ENCODE peak calls at places on chromosomes 1 and 21, in seven cellular contexts. D is H9, N is neuronal stem cell, G is H1, A is trophoblast cell, M is mesendoderm, P is mesenchymal stem cell. Q is an unnamed sample.
A peak's percentile ranks its signal among the peaks of the same experiment; 100 is the strongest.

GRCh38 chr1:76095800-76096199 is 21.3 kb downstream of the ST6GALNAC3 start:
- DNase-seq in G (no peak), P (no peak), D (peak; percentile 75), N (no peak), A (no peak), M (peak; percentile 79), Q (no peak)

GRCh38 chr1:84862810-84863251 is 30.2 kb downstream of the LPAR3 start:
- DNase-seq in A (no peak), N (no peak), G (no peak), D (no peak), M (no peak), P (no peak), Q (no peak)

GRCh38 chr1:52927219-52928082 is at the start of gene SCP2:
- DNase-seq in A (peak; percentile 83), P (peak; percentile 80), G (no peak), D (peak; percentile 83), N (peak; percentile 69), M (peak; percentile 76), Q (peak; percentile 56)

GRCh38 chr21:36120304-36120902 is 14.5 kb upstream of the CBR3 start:
- DNase-seq in A (peak; percentile 93), N (no peak), M (no peak), D (no peak), P (peak; percentile 52), G (no peak), Q (peak; percentile 8)

GRCh38 chr21:43283136-43283924 is 114.5 kb downstream of the CRYAA start:
- DNase-seq in G (no peak), P (no peak), A (no peak), N (no peak), D (no peak), M (no peak), Q (no peak)

GRCh38 chr1:188826800-188827199 is 1650.9 kb downstream of the BRINP3 start:
- DNase-seq in N (no peak), M (no peak), G (no peak), P (no peak), A (no peak), D (no peak), Q (no peak)

GRCh38 chr1:115056395-115056798 is 26.8 kb downstream of the TSHB start:
- DNase-seq in G (no peak), P (peak; percentile 67), M (peak; percentile 73), N (peak; percentile 81), D (peak; percentile 43), A (no peak), Q (peak; percentile 59)

GRCh38 chr21:45030637-45031218 is 43.7 kb upstream of the ADARB1 start:
- DNase-seq in M (no peak), P (peak; percentile 20), D (peak; percentile 26), G (no peak), A (no peak), N (no peak), Q (no peak)

GRCh38 chr1:226643701-226644540 is 95.2 kb downstream of the ITPKB start:
- DNase-seq in P (no peak), M (no peak), N (no peak), G (no peak), A (no peak), D (no peak), Q (no peak)

GRCh38 chr1:147762233-147763024 is 2.0 kb upstream of the GJA5 start:
- DNase-seq in G (no peak), P (no peak), D (no peak), N (no peak), M (no peak), A (peak; percentile 63), Q (no peak)

GRCh38 chr1:29033829-29034466 is 89.8 kb downstream of the TMEM200B start:
- DNase-seq in D (no peak), G (no peak), P (peak; percentile 59), N (peak; percentile 12), A (peak; percentile 76), M (peak; percentile 44), Q (peak; percentile 56)

GRCh38 chr1:228978486-228979324 is 243.4 kb downstream of the RHOU start:
- DNase-seq in A (peak; percentile 62), N (no peak), P (no peak), G (no peak), D (peak; percentile 28), M (peak; percentile 77), Q (no peak)

GRCh38 chr1:20470174-20470573 is 15.8 kb downstream of the CAMK2N1 start:
- DNase-seq in P (no peak), G (no peak), D (no peak), A (no peak), M (no peak), N (no peak), Q (no peak)

GRCh38 chr1:210239295-210240155 is 6.9 kb downstream of the SERTAD4 start:
- DNase-seq in P (peak; percentile 92), N (no peak), G (no peak), D (no peak), A (peak; percentile 65), M (peak; percentile 69), Q (peak; percentile 85)

GRCh38 chr1:18607289-18607760 is 23.3 kb upstream of the PAX7 start:
- DNase-seq in M (no peak), G (no peak), P (no peak), D (no peak), A (no peak), N (no peak), Q (no peak)

GRCh38 chr1:183807549-183808168 is 2.7 kb downstream of the RGL1 start:
- DNase-seq in G (no peak), P (peak; percentile 58), A (peak; percentile 35), D (no peak), M (no peak), N (no peak), Q (peak; percentile 87)

GRCh38 chr1:206469411-206469932 is 804 bp upstream of the IKBKE start:
- DNase-seq in N (no peak), P (no peak), M (peak; percentile 46), A (peak; percentile 62), G (no peak), D (no peak), Q (no peak)

GRCh38 chr1:91024501-91025119 is 2.8 kb upstream of the ZNF644 start:
- DNase-seq in N (no peak), P (no peak), M (no peak), A (no peak), G (no peak), D (no peak), Q (no peak)

GRCh38 chr1:210236386-210236839 is 3.8 kb downstream of the SERTAD4 start:
- DNase-seq in G (no peak), M (no peak), D (no peak), P (peak; percentile 92), A (no peak), N (no peak), Q (peak; percentile 37)

GRCh38 chr1:20183876-20184275 is 2.0 kb upstream of the UBXN10 start:
- DNase-seq in A (peak; percentile 70), N (no peak), D (no peak), M (no peak), P (no peak), G (no peak), Q (no peak)

GRCh38 chr1:156368889-156369684 is at the start of gene RHBG:
- DNase-seq in P (peak; percentile 40), A (peak; percentile 60), M (peak; percentile 81), D (peak; percentile 84), N (no peak), G (no peak), Q (peak; percentile 2)

DNA sequence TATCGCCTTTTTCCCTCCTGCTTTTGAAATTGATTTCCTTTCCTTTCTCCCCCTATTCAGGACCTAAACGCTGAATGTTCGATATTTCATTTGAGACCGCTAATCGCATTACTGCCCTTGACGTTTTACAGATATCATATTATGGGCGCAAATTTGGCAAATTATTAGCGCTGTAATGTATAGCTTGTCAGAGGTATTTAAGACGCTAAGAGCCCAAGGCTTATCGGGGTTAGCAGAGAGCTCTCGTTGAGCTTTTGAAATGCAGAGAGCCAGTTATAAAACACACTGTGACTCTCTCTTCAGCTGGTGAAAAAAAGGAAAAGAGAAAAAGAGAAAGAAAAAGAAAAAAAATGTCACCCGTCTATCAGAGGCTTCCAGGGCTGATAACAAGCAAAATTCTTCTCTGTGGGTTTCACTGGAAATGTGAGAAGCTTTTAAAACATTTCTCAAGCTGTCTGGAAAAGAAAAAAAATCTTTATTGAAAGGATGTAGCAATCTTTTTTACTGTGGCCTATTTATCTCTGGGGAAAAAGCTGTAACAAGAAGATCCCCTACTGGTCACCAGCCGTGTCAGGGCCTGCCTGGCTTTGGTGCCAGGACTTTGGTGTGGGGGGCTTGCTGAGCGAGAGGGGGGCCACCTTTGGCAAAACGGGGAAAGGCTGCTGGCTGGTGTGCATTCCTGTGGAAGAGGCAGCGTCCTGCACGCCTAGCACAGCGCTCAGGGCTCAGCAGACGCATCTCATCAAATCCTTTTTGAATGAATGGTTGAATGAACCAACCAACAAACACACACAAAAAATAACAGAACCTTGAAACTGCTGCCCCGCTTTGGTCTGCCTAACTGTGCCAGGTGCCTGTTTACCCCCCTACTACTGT is 119.8 kb downstream of the RNF220 start:
- DNase-seq in D (no peak), G (no peak), M (peak; percentile 47), A (no peak), P (no peak), N (no peak), Q (no peak)
- H2BK5ac ChIP-seq in D (no peak overlapping the region), G (peak overlapping the region; percentile 20), M (peak overlapping the region; percentile 84), A (no peak overlapping the region), P (no peak overlapping the region), N (no peak overlapping the region), Q (no peak overlapping the region)

DNA sequence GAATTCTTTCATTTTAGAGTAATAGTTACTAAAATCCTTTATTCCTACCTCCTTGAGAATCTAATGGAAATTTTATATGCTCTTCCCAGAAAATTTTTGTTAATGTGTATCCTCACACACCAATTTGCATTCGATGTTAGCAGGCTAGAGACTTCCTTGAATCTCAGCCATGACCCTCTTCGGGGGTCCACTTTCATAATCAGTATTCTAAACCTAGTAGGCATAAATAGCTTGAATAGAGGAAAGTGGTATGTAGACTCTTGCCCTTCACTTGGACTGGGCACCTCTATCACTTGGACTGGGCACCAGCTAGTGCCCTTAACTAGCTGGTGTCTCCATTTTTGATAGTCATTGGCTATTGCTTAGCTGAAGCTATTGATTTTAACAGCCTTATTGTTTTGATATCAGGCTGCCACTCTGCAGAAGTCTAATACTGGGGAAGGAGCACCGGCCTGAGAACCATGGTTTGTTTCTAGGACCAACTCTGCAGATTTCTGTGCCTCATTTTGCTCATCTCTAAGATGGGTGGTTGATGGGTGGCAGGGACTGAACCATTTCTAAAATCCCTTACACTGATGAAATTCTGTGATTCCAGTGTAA is 42.8 kb downstream of the MRPL39 start:
- DNase-seq in P (no peak), M (no peak), G (no peak), D (no peak), A (no peak), N (no peak), Q (no peak)
- H2BK5ac ChIP-seq in P (no peak overlapping the region), M (no peak overlapping the region), G (no peak overlapping the region), D (no peak overlapping the region), A (no peak overlapping the region), N (no peak overlapping the region), Q (no peak overlapping the region)

GRCh38 chr1:166612886-166613285 is 226.4 kb upstream of the POGK start:
- DNase-seq in N (no peak), P (no peak), G (no peak), M (no peak), D (no peak), A (no peak), Q (no peak)
- H2BK5ac ChIP-seq in N (no peak overlapping the region), P (no peak overlapping the region), G (no peak overlapping the region), M (no peak overlapping the region), D (no peak overlapping the region), A (no peak overlapping the region), Q (no peak overlapping the region)

DNA sequence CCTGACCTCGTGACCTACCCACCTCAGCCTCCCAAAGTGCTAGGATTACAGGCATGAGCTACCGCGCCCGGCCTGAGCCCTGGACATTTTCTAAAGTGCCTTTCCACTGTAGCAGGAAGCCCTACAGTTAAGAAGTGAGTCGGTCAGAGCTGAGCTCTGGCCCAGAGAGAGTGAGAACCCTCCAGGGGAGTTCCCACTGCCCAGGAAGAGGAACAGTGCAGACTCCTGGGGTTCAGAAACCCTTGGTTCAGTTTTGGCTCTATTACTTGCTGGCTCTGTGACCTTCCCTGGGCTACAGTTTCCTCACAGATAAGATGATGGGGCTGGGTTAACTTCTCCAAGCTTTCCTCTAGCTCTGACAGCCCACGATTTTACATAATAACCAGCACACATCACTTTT is 20.9 kb downstream of the SLC9A1 start:
- DNase-seq in D (no peak), M (no peak), G (no peak), A (no peak), N (no peak), P (no peak), Q (no peak)
- H2BK5ac ChIP-seq in D (no peak overlapping the region), M (no peak overlapping the region), G (no peak overlapping the region), A (no peak overlapping the region), N (no peak overlapping the region), P (no peak overlapping the region), Q (no peak overlapping the region)

Q was measured in IMR-90.